ENCODE peak calls at places on chromosome 21, in five cellular contexts. W is OCI-LY7; S is heart left ventricle; Q is OCI-M1; L is CD8-positive, alpha-beta T cell. C is an unnamed sample.

GRCh38 chr21:25501996-25502665 is 105.2 kb downstream of the MRPL39 start:
- DNase-seq in W (no peak), S (no peak), Q (peak), L (no peak), C (peak)

GRCh38 chr21:37430184-37430821 is 63.7 kb downstream of the DYRK1A start:
- DNase-seq in L (no peak), Q (no peak), W (no peak), S (no peak), C (no peak)

GRCh38 chr21:34358866-34359265 is 4.9 kb upstream of the KCNE2 start:
- DNase-seq in S (no peak), W (no peak), Q (no peak), L (no peak), C (no peak)

GRCh38 chr21:14520535-14520934 is 25.6 kb downstream of the SAMSN1 start:
- DNase-seq in Q (peak), S (no peak), L (no peak), W (no peak), C (peak)

GRCh38 chr21:38984568-38984967 is 178.8 kb downstream of the ETS2 start:
- DNase-seq in L (no peak), S (no peak), Q (peak), W (no peak), C (no peak)

GRCh38 chr21:26686278-26686677 is 113.2 kb upstream of the CYYR1 start:
- DNase-seq in W (peak), Q (peak), S (no peak), L (no peak), C (peak)

GRCh38 chr21:45974073-45975016 is 7.2 kb upstream of the COL6A1 start:
- DNase-seq in W (no peak), L (no peak), S (peak), Q (peak), C (no peak)

GRCh38 chr21:46189213-46189958 is 5.1 kb upstream of the SPATC1L start:
- DNase-seq in S (peak), Q (no peak), W (no peak), L (no peak), C (no peak)

GRCh38 chr21:39004776-39005605 is 178.3 kb downstream of the PSMG1 start:
- DNase-seq in S (peak), Q (peak), W (peak), L (no peak), C (peak)

GRCh38 chr21:27225142-27225541 is 258.3 kb upstream of the ADAMTS5 start:
- DNase-seq in L (no peak), Q (no peak), S (no peak), W (no peak), C (no peak)

GRCh38 chr21:45454924-45455315 is 50.0 kb downstream of the COL18A1 start:
- DNase-seq in Q (no peak), S (peak), L (no peak), W (no peak), C (no peak)

GRCh38 chr21:33811147-33812024 is 104.2 kb downstream of the ATP5PO start:
- DNase-seq in S (no peak), W (no peak), L (no peak), Q (no peak), C (no peak)

GRCh38 chr21:40924641-40925040 is 77.7 kb upstream of the DSCAM start:
- DNase-seq in W (no peak), S (no peak), L (no peak), Q (no peak), C (no peak)

GRCh38 chr21:38439957-38440356 is 58.3 kb downstream of the ERG start:
- DNase-seq in Q (no peak), S (no peak), L (no peak), W (no peak), C (no peak)

GRCh38 chr21:44572959-44573583 is 458 bp upstream of the KRTAP10-4 start:
- DNase-seq in S (no peak), L (no peak), W (no peak), Q (no peak), C (no peak)

GRCh38 chr21:46220275-46220810 is 8.2 kb downstream of the LSS start:
- DNase-seq in W (no peak), Q (no peak), S (no peak), L (no peak), C (no peak)

GRCh38 chr21:42981862-42982261 is 7.5 kb downstream of the PKNOX1 start:
- DNase-seq in W (no peak), Q (no peak), S (no peak), L (no peak), C (no peak)

GRCh38 chr21:31343680-31344480 is at the start of gene TIAM1:
- DNase-seq in L (no peak), S (peak), W (no peak), Q (no peak), C (no peak)

GRCh38 chr21:29077651-29078090 is 4.2 kb upstream of the CCT8 start:
- DNase-seq in S (no peak), W (peak), Q (peak), L (no peak), C (peak)

GRCh38 chr21:26165331-26165730 is 5.2 kb downstream of the APP start:
- DNase-seq in W (no peak), Q (no peak), S (no peak), L (no peak), C (no peak)

GRCh38 chr21:28822882-28823335 is 169.8 kb downstream of the LTN1 start:
- DNase-seq in L (no peak), Q (peak), S (no peak), W (no peak), C (no peak)

GRCh38 chr21:34836103-34836932 is 167.5 kb downstream of the CLIC6 start:
- DNase-seq in L (no peak), S (no peak), W (no peak), Q (no peak), C (no peak)

GRCh38 chr21:15301736-15302135 is 236.9 kb upstream of the NRIP1 start:
- DNase-seq in Q (no peak), L (no peak), W (no peak), S (no peak), C (no peak)

GRCh38 chr21:38852278-38852677 is 46.5 kb downstream of the ETS2 start:
- DNase-seq in Q (no peak), L (no peak), S (no peak), W (no peak), C (no peak)

GRCh38 chr21:38914531-38915385 is 109.0 kb downstream of the ETS2 start:
- DNase-seq in Q (no peak), W (no peak), L (no peak), S (no peak), C (no peak)

GRCh38 chr21:43211085-43212071 is 42.6 kb downstream of the CRYAA start:
- DNase-seq in W (peak), S (peak), Q (no peak), L (no peak), C (no peak)

GRCh38 chr21:46128983-46129571 is 26.3 kb downstream of the FTCD start:
- DNase-seq in L (no peak), S (peak), W (no peak), Q (no peak), C (no peak)

GRCh38 chr21:25836396-25836795 is 101.6 kb downstream of the GABPA start:
- DNase-seq in W (no peak), Q (no peak), L (no peak), S (no peak), C (no peak)

GRCh38 chr21:18053151-18053550 is 191.5 kb upstream of the CHODL start:
- DNase-seq in L (no peak), Q (no peak), W (no peak), S (no peak), C (no peak)

GRCh38 chr21:38645282-38645681 is 147.0 kb upstream of the ERG start:
- DNase-seq in W (no peak), Q (no peak), L (no peak), S (no peak), C (no peak)

GRCh38 chr21:46096596-46096981 is 1.3 kb upstream of the COL6A2 start:
- DNase-seq in Q (no peak), S (no peak), W (no peak), L (no peak), C (no peak)

GRCh38 chr21:41316641-41317392 is at the start of gene FAM3B:
- DNase-seq in S (no peak), L (no peak), Q (no peak), W (no peak), C (no peak)

GRCh38 chr21:41933259-41934079 is 20.3 kb downstream of the C2CD2 start:
- DNase-seq in W (no peak), S (no peak), L (no peak), Q (no peak), C (no peak)

GRCh38 chr21:16587141-16587570 is 857.4 kb downstream of the USP25 start:
- DNase-seq in W (no peak), L (no peak), Q (no peak), S (peak), C (no peak)

GRCh38 chr21:28885853-28886177 is 106.9 kb downstream of the LTN1 start:
- DNase-seq in S (no peak), L (no peak), W (no peak), Q (no peak), C (no peak)

GRCh38 chr21:30248844-30249243 is 32.9 kb upstream of the CLDN8 start:
- DNase-seq in L (no peak), W (no peak), S (no peak), Q (no peak), C (no peak)

GRCh38 chr21:38925923-38926322 is 120.2 kb downstream of the ETS2 start:
- DNase-seq in S (peak), W (no peak), L (no peak), Q (no peak), C (no peak)

GRCh38 chr21:23522750-23523149 is 2084.5 kb downstream of the MRPL39 start:
- DNase-seq in L (no peak), W (no peak), Q (peak), S (no peak), C (no peak)

C was measured in NAMALWA.